ENCODE peak calls at places on chromosomes 13 and 19, in five cellular contexts. I is CD8-positive, alpha-beta T cell; H is T follicular helper cell; T is fibroblast of mammary gland; Z is NCI-H1092 treated with DMSO at 0.1 percent for 48 hours. L is an unnamed sample.

GRCh38 chr19:42092350-42092749 is 16.4 kb downstream of the ZNF574 start:
- DNase-seq in Z (peak; percentile 20), H (peak; percentile 18), T (no peak), I (peak; percentile 33), L (peak; percentile 13)

GRCh38 chr13:46751811-46752635 is 44.9 kb downstream of the ESD start:
- DNase-seq in Z (no peak), H (no peak), I (peak; percentile 44), T (peak; percentile 13), L (peak; percentile 1)

GRCh38 chr13:40170982-40171381 is 495.5 kb downstream of the FOXO1 start:
- DNase-seq in T (no peak), Z (no peak), H (no peak), I (no peak), L (no peak)

GRCh38 chr13:94933230-94933751 is 220.9 kb upstream of the SOX21 start:
- DNase-seq in Z (no peak), I (no peak), H (no peak), T (no peak), L (no peak)

GRCh38 chr13:39855236-39855635 is 199.8 kb downstream of the COG6 start:
- DNase-seq in T (peak; percentile 25), H (no peak), I (no peak), Z (no peak), L (no peak)

GRCh38 chr13:107942030-107942617 is 273.2 kb downstream of the LIG4 start:
- DNase-seq in Z (no peak), H (no peak), I (no peak), T (no peak), L (no peak)

GRCh38 chr13:83824120-83824519 is 58.2 kb downstream of the SLITRK1 start:
- DNase-seq in H (no peak), I (no peak), Z (no peak), T (no peak), L (no peak)

GRCh38 chr19:41997121-41997850 is 3.3 kb upstream of the ATP1A3 start:
- DNase-seq in Z (peak; percentile 7), I (peak; percentile 30), T (peak; percentile 22), H (no peak), L (peak; percentile 25)

GRCh38 chr19:46878613-46879375 is 18.0 kb downstream of the ARHGAP35 start:
- DNase-seq in I (no peak), Z (no peak), T (peak; percentile 93), H (no peak), L (no peak)

GRCh38 chr13:52454459-52454824 is 836 bp upstream of the CKAP2 start:
- DNase-seq in Z (peak; percentile 32), H (no peak), I (peak; percentile 20), T (no peak), L (no peak)

GRCh38 chr13:113972451-113973217 is 1.2 kb downstream of the C13orf46 start:
- DNase-seq in Z (no peak), I (no peak), T (no peak), H (no peak), L (no peak)

GRCh38 chr13:108987945-108988344 is 358.5 kb downstream of the MYO16 start:
- DNase-seq in H (no peak), Z (no peak), I (no peak), T (no peak), L (no peak)

GRCh38 chr19:23991170-23991569 is 76.5 kb downstream of the ZNF726 start:
- DNase-seq in H (no peak), I (peak; percentile 30), Z (peak; percentile 32), T (no peak), L (no peak)

GRCh38 chr19:31315621-31316011 is 33.6 kb downstream of the TSHZ3 start:
- DNase-seq in T (no peak), I (no peak), Z (no peak), H (no peak), L (no peak)